ENCODE peak calls at places on chromosomes 16 and 17, in five cellular contexts. One of them, this sample, is unnamed. For H3K4me1, the result is how much of the 10 kb centered on the place peaks cover.

GRCh38 chr17:36610472-36610871 is 9.1 kb downstream of the MRM1 start:
- DNase-seq in PC-3: no peak
- DNase-seq in H9: no peak
- DNase-seq in naive thymus-derived CD4-positive, alpha-beta T cell: no peak
- DNase-seq in psoas muscle: peak
- DNase-seq in this sample: no peak

GRCh38 chr17:60743812-60744211 is 66.2 kb downstream of the BCAS3 start:
- DNase-seq in psoas muscle: no peak
- DNase-seq in PC-3: peak
- DNase-seq in naive thymus-derived CD4-positive, alpha-beta T cell: no peak
- DNase-seq in H9: no peak
- DNase-seq in this sample: no peak

GRCh38 chr16:65406076-65406475 is 284.2 kb upstream of the CDH11 start:
- DNase-seq in psoas muscle: no peak
- DNase-seq in H9: no peak
- DNase-seq in naive thymus-derived CD4-positive, alpha-beta T cell: no peak
- DNase-seq in PC-3: no peak
- DNase-seq in this sample: no peak

GRCh38 chr16:50036426-50036825 is 11.4 kb downstream of the CNEP1R1 start:
- DNase-seq in PC-3: no peak
- DNase-seq in psoas muscle: no peak
- DNase-seq in H9: no peak
- DNase-seq in naive thymus-derived CD4-positive, alpha-beta T cell: no peak
- DNase-seq in this sample: no peak

GRCh38 chr17:17576772-17577234 is 14.7 kb downstream of the PEMT start:
- DNase-seq in psoas muscle: no peak
- DNase-seq in H9: no peak
- DNase-seq in naive thymus-derived CD4-positive, alpha-beta T cell: no peak
- DNase-seq in PC-3: no peak
- DNase-seq in this sample: no peak

GRCh38 chr17:4950757-4951204 is at the start of gene ENO3:
- DNase-seq in H9: peak
- DNase-seq in naive thymus-derived CD4-positive, alpha-beta T cell: no peak
- DNase-seq in PC-3: no peak
- DNase-seq in psoas muscle: peak
- DNase-seq in this sample: no peak

GRCh38 chr17:15651583-15652110 is 32.1 kb upstream of the FBXW10B start:
- DNase-seq in psoas muscle: peak
- DNase-seq in naive thymus-derived CD4-positive, alpha-beta T cell: peak
- DNase-seq in PC-3: peak
- DNase-seq in H9: peak
- DNase-seq in this sample: peak

GRCh38 chr17:59853168-59853918 is 39.4 kb downstream of the TUBD1 start:
- DNase-seq in naive thymus-derived CD4-positive, alpha-beta T cell: peak
- DNase-seq in H9: peak
- DNase-seq in PC-3: peak
- DNase-seq in psoas muscle: no peak
- DNase-seq in this sample: no peak

GRCh38 chr17:46199379-46199778 is 6.2 kb upstream of the KANSL1 start:
- DNase-seq in PC-3: no peak
- DNase-seq in H9: no peak
- DNase-seq in psoas muscle: no peak
- DNase-seq in naive thymus-derived CD4-positive, alpha-beta T cell: no peak
- DNase-seq in this sample: no peak

GRCh38 chr16:89344846-89345577 is 127.5 kb downstream of the ZNF778 start:
- DNase-seq in H9: no peak
- DNase-seq in naive thymus-derived CD4-positive, alpha-beta T cell: no peak
- DNase-seq in psoas muscle: peak
- DNase-seq in PC-3: no peak
- DNase-seq in this sample: no peak

GRCh38 chr16:2829501-2830354 is at the start of gene ZG16B:
- DNase-seq in naive thymus-derived CD4-positive, alpha-beta T cell: no peak
- DNase-seq in H9: no peak
- DNase-seq in psoas muscle: peak
- DNase-seq in PC-3: peak
- DNase-seq in this sample: no peak

GRCh38 chr16:70779361-70779760 is 21.6 kb downstream of the VAC14 start:
- DNase-seq in PC-3: no peak
- DNase-seq in psoas muscle: no peak
- DNase-seq in H9: no peak
- DNase-seq in naive thymus-derived CD4-positive, alpha-beta T cell: no peak
- DNase-seq in this sample: no peak

GRCh38 chr17:3804503-3804931 is 3.5 kb upstream of the ITGAE start:
- DNase-seq in PC-3: no peak
- DNase-seq in naive thymus-derived CD4-positive, alpha-beta T cell: no peak
- DNase-seq in psoas muscle: no peak
- DNase-seq in H9: no peak
- DNase-seq in this sample: no peak

GRCh38 chr17:15323147-15323546 is 18.2 kb downstream of the TEKT3 start:
- DNase-seq in PC-3: no peak
- DNase-seq in naive thymus-derived CD4-positive, alpha-beta T cell: no peak
- DNase-seq in psoas muscle: peak
- DNase-seq in H9: no peak
- DNase-seq in this sample: peak

GRCh38 chr16:77896357-77896972 is 108.1 kb downstream of the VAT1L start:
- DNase-seq in naive thymus-derived CD4-positive, alpha-beta T cell: no peak
- DNase-seq in psoas muscle: no peak
- DNase-seq in H9: no peak
- DNase-seq in PC-3: no peak
- DNase-seq in this sample: no peak

GRCh38 chr17:28327031-28327607 is 8.1 kb downstream of the TMEM97 start:
- DNase-seq in psoas muscle: no peak
- DNase-seq in naive thymus-derived CD4-positive, alpha-beta T cell: peak
- DNase-seq in H9: peak
- DNase-seq in PC-3: peak
- DNase-seq in this sample: no peak
- H3K27ac ChIP-seq in psoas muscle: no peak
- H3K27ac ChIP-seq in naive thymus-derived CD4-positive, alpha-beta T cell: no peak
- H3K27ac ChIP-seq in H9: no peak
- H3K27ac ChIP-seq in PC-3: peak
- H3K27ac ChIP-seq in this sample: no peak

DNA sequence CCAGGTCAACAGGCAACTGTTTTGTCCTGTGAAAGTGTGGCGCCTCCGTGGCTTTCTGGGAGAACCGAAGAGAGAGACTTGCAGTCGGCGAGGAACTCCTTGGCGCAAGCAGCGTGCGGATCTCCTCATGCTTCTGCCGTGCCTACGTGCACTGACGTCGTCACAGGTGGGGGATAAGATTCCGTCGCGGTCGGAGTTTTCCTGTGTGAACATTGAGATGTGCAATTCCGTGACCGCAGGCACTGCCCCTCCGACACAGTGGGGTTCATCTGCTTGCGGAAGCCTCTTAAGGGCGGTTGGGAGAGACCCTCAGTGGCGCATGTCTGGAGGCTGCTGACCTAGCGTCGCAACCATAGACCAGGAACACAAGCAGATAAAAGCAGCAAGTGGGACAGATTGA is 212.3 kb upstream of the CHMP6 start:
- DNase-seq in PC-3: no peak
- DNase-seq in psoas muscle: no peak
- DNase-seq in naive thymus-derived CD4-positive, alpha-beta T cell: no peak
- DNase-seq in H9: no peak
- DNase-seq in this sample: no peak
- H3K4me1 ChIP-seq in PC-3: under half
- H3K4me1 ChIP-seq in psoas muscle: under half
- H3K4me1 ChIP-seq in naive thymus-derived CD4-positive, alpha-beta T cell: half or more
- H3K4me1 ChIP-seq in H9: under half
- H3K4me1 ChIP-seq in this sample: under half

DNA sequence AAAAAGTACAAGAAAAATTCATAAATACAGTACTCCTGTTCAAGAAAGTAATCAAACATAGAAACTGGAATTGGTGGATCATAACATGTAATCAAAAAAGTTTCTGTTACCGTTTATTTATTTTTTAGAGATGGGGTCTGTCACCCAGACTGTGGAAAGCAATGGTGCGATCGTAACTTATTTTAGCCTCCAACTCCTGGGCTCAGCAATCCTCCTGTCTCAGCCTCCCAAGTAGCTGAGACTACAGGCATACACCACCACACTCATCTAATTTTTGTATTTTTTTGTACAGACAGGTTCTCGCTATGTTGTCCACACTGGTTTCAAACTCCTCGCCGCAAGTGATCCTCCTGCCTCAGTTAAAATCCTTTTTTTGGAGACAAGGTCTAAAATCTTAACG is 22.5 kb downstream of the ARHGAP17 start:
- DNase-seq in naive thymus-derived CD4-positive, alpha-beta T cell: no peak
- DNase-seq in H9: no peak
- DNase-seq in PC-3: no peak
- DNase-seq in psoas muscle: no peak
- DNase-seq in this sample: no peak
- H3K27ac ChIP-seq in naive thymus-derived CD4-positive, alpha-beta T cell: no peak
- H3K27ac ChIP-seq in H9: no peak
- H3K27ac ChIP-seq in PC-3: no peak
- H3K27ac ChIP-seq in psoas muscle: no peak
- H3K27ac ChIP-seq in this sample: peak

DNA sequence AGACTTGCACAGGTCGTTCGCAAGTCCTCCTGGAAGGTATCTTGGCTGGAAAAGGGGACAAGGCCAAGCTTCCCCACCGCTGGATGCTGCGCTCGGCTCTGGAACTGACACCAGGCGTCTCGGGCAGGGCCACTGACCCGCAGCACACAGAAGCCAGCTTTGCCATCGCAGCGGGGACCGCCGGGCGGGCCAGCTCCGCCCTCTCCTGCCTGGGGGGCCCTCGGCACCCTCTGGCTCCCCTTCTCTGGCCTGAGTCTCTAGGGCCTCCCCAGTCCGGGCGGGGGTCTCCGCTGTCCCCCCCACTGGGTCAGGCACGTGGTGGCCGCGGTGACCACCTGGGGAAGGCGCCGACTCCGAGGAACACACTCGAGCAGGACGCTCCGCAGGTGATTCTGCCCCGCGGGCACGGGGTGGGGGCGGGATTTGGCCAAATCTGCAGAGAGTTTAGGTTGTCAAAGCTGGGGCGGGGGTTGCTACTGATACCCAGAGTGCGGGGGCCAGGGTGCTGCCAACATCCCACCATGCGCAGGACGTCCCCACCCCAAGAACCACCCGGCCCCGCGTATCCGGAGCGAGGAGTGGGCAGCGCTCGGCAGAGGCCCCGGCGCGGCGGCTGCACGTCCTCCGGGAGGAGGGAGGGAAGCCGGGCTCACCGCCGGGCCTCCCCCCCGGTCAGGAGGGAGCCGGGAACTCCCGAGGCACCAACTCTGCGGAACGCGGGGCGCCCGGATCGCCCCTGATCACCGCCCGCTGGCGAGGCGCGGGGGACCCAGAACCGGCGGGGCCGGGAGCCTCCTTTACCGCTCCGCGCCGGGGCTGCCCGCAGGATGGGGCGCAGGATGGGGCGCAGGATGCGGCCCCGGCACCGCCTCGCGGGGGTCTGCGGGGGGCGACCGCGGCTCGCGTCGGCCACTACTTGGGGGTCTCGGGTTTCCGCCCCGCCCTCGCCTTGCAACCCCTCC is 750 bp upstream of the METRNL start:
- DNase-seq in PC-3: no peak
- DNase-seq in naive thymus-derived CD4-positive, alpha-beta T cell: peak
- DNase-seq in psoas muscle: no peak
- DNase-seq in H9: no peak
- DNase-seq in this sample: no peak
- H3K4me1 ChIP-seq in PC-3: under half
- H3K4me1 ChIP-seq in naive thymus-derived CD4-positive, alpha-beta T cell: under half
- H3K4me1 ChIP-seq in psoas muscle: under half
- H3K4me1 ChIP-seq in H9: under half
- H3K4me1 ChIP-seq in this sample: under half

GRCh38 chr17:42119301-42119700 is 1.9 kb downstream of the KAT2A start:
- DNase-seq in H9: no peak
- DNase-seq in naive thymus-derived CD4-positive, alpha-beta T cell: no peak
- DNase-seq in psoas muscle: no peak
- DNase-seq in PC-3: no peak
- DNase-seq in this sample: no peak
- H3K27ac ChIP-seq in H9: no peak
- H3K27ac ChIP-seq in naive thymus-derived CD4-positive, alpha-beta T cell: no peak
- H3K27ac ChIP-seq in psoas muscle: no peak
- H3K27ac ChIP-seq in PC-3: no peak
- H3K27ac ChIP-seq in this sample: no peak